ENCODE peak calls at places on chromosomes 6 and 20, in six cellular contexts. J is lung, H is AG04450, V is Panc1, S is GM12865, K is fibroblast of lung. C is an unnamed sample.

GRCh38 chr6:14382381-14383236 is 265.0 kb downstream of the CD83 start:
- DNase-seq in J (no peak), H (no peak), V (no peak), S (peak), K (no peak), C (no peak)

GRCh38 chr6:79570129-79570801 is 33.0 kb upstream of the LCA5 start:
- DNase-seq in J (peak), H (no peak), V (no peak), S (no peak), K (peak), C (no peak)

GRCh38 chr20:32354592-32355416 is 3.3 kb upstream of the ASXL1 start:
- DNase-seq in J (no peak), H (no peak), V (peak), S (peak), K (peak), C (no peak)

GRCh38 chr20:49447946-49448809 is 34.3 kb downstream of the KCNB1 start:
- DNase-seq in J (no peak), H (no peak), V (no peak), S (no peak), K (no peak), C (no peak)

GRCh38 chr6:137282253-137282652 is 63.1 kb upstream of the IFNGR1 start:
- DNase-seq in J (no peak), H (no peak), V (no peak), S (peak), K (no peak), C (no peak)

GRCh38 chr20:57416296-57417022 is 25.3 kb downstream of the RBM38 start:
- DNase-seq in J (no peak), H (no peak), V (no peak), S (no peak), K (no peak), C (no peak)

GRCh38 chr20:11255860-11256259 is 582.1 kb upstream of the JAG1 start:
- DNase-seq in J (no peak), H (no peak), V (no peak), S (no peak), K (no peak), C (no peak)

GRCh38 chr6:161259302-161259701 is 14.6 kb downstream of the AGPAT4 start:
- DNase-seq in J (no peak), H (no peak), V (no peak), S (no peak), K (no peak), C (no peak)

GRCh38 chr20:60271597-60271996 is 313.4 kb downstream of the CDH26 start:
- DNase-seq in J (no peak), H (no peak), V (no peak), S (no peak), K (no peak), C (no peak)

GRCh38 chr20:50193851-50194830 is 3.5 kb downstream of the CEBPB start:
- DNase-seq in J (no peak), H (no peak), V (no peak), S (no peak), K (peak), C (no peak)

GRCh38 chr6:114058435-114058834 is 87.5 kb upstream of the HDAC2 start:
- DNase-seq in J (no peak), H (no peak), V (no peak), S (no peak), K (no peak), C (no peak)

GRCh38 chr20:373171-373890 is 7.2 kb upstream of the TRIB3 start:
- DNase-seq in J (peak), H (no peak), V (no peak), S (no peak), K (peak), C (peak)

GRCh38 chr6:63576147-63576772 is 4.0 kb downstream of the LOC128125822 start:
- DNase-seq in J (no peak), H (no peak), V (no peak), S (no peak), K (no peak), C (no peak)

GRCh38 chr6:125781307-125781868 is 9.4 kb upstream of the NCOA7 start:
- DNase-seq in J (no peak), H (no peak), V (no peak), S (peak), K (peak), C (no peak)

GRCh38 chr20:13681248-13682125 is 42.8 kb upstream of the TASP1 start:
- DNase-seq in J (no peak), H (no peak), V (no peak), S (peak), K (no peak), C (no peak)

GRCh38 chr20:24647713-24648112 is 178.3 kb downstream of the SYNDIG1 start:
- DNase-seq in J (no peak), H (no peak), V (no peak), S (no peak), K (no peak), C (no peak)

GRCh38 chr20:11205769-11206362 is 532.1 kb upstream of the JAG1 start:
- DNase-seq in J (no peak), H (no peak), V (no peak), S (no peak), K (no peak), C (no peak)

GRCh38 chr6:161374971-161375873 is 101.4 kb upstream of the AGPAT4 start:
- DNase-seq in J (peak), H (no peak), V (no peak), S (peak), K (peak), C (no peak)

GRCh38 chr6:136086686-136087085 is 163.4 kb downstream of the MTFR2 start:
- DNase-seq in J (no peak), H (no peak), V (no peak), S (no peak), K (no peak), C (no peak)

GRCh38 chr6:26743157-26743821 is 83.7 kb upstream of the ZNF322 start:
- DNase-seq in J (no peak), H (no peak), V (peak), S (no peak), K (peak), C (peak)

GRCh38 chr20:50004175-50004574 is 21.4 kb downstream of the SNAI1 start:
- DNase-seq in J (no peak), H (no peak), V (no peak), S (no peak), K (no peak), C (no peak)

GRCh38 chr20:25364879-25365699 is 25.5 kb downstream of the ABHD12 start:
- DNase-seq in J (no peak), H (no peak), V (no peak), S (no peak), K (no peak), C (no peak)

GRCh38 chr6:11050735-11051134 is 6.6 kb upstream of the ELOVL2 start:
- DNase-seq in J (no peak), H (no peak), V (no peak), S (no peak), K (peak), C (peak)

GRCh38 chr6:47630587-47630986 is 67.8 kb upstream of the ADGRF4 start:
- DNase-seq in J (no peak), H (no peak), V (no peak), S (no peak), K (no peak), C (no peak)

GRCh38 chr6:143569035-143569434 is 57.5 kb upstream of the FUCA2 start:
- DNase-seq in J (no peak), H (no peak), V (no peak), S (no peak), K (peak), C (no peak)

GRCh38 chr6:11202513-11203305 is 29.8 kb downstream of the NEDD9 start:
- DNase-seq in J (no peak), H (no peak), V (no peak), S (no peak), K (no peak), C (no peak)

DNA sequence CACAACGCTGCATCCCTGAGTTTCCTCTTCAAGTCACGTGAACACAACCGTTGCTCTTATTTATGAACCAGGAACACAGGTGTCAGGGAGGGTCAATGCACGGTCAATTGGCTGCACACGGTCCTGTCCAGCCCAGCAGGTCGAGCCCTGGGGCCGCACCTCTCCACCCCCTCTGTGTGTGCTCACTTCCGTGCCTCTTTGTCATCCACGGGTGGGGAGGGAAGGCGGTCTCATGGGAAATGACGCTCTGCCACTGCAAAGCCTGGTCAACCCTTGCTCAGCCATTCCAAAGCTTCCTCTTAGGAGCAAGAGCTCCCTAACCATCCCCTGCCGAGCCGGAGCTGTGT is 38.7 kb downstream of the DACT2 start:
- DNase-seq in J (no peak), H (no peak), V (no peak), S (no peak), K (no peak), C (no peak)
- H3K4me3 ChIP-seq in J (no peak), H (no peak), V (no peak), S (no peak), K (no peak), C (no peak)

GRCh38 chr20:6140947-6141346 is 18.1 kb upstream of the FERMT1 start:
- DNase-seq in J (no peak), H (no peak), V (no peak), S (peak), K (no peak), C (no peak)
- TF ChIP-seq CTCF in J (no peak), H (peak), V (peak), S (peak), K (peak), C (peak)

DNA sequence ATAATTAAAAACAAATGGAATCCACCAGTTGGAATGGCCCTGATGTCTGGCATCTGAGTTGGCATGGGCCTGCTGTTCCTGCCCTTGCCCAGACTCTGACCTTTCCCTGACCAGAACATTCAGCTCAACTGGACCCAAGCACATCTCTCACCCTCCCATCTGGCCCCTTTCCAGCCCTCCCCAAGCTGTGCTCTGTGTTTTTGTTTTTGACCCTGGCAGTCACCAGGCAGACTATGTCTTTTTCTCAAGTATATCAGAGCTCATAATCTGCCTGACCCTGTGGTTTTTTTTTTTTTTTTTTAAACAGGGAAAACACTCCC is 117.6 kb downstream of the TRDN start:
- DNase-seq in J (no peak), H (no peak), V (no peak), S (no peak), K (no peak), C (no peak)
- H3K4me3 ChIP-seq in J (no peak), H (no peak), V (no peak), S (no peak), K (no peak), C (no peak)

GRCh38 chr6:156185113-156185512 is 592.1 kb upstream of the ARID1B start:
- DNase-seq in J (no peak), H (no peak), V (no peak), S (no peak), K (no peak), C (no peak)
- TF ChIP-seq CTCF in J (no peak), H (no peak), V (no peak), S (no peak), K (no peak), C (no peak)

DNA sequence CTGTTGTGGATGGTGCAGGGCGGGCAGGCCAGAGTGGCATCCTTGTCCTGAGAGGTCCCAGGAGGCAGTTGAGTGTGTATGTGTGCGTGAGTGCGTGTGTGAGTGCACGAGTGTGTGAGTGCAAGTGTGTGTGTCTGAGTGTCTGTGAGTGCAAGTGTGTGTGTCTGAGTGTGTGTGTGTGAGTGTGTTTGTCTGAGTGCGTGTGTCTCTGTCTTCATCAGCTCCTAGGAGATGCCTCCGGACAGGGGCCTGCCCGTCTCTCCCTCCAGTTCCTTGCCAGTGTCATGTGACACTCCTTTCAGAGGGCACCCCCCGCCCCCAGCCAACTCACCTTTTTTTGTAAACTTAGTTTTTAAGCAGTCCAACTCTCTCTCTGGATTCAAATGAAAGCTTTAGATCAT is 12.3 kb downstream of the IGF2R start:
- DNase-seq in J (no peak), H (no peak), V (no peak), S (no peak), K (no peak), C (no peak)
- H3K4me3 ChIP-seq in J (no peak), H (no peak), V (peak), S (peak), K (no peak), C (no peak)

GRCh38 chr20:39885975-39886649 is 802.9 kb downstream of the MAFB start:
- DNase-seq in J (peak), H (peak), V (peak), S (peak), K (peak), C (peak)
- TF ChIP-seq CTCF in J (peak), H (peak), V (peak), S (peak), K (peak), C (peak)

DNA sequence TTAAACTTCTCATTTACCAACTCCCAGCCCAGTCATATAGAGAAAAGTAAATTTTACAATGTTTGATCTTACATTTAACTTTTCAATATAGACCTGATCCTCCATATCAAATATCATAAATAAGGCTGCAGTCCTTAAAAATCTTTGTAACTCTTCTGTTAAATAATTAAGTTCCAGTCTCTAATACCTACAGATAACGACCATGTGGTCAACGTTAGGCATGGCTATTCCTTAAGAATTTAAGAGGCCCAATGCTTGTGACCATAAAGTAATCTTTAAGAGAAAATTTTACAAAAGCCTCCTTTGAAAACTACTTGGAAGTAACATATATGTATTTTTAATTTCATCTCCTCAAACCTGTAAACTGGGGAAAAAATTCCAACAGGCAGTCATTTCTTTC is 1.6 kb downstream of the FBXO5 start:
- DNase-seq in J (no peak), H (no peak), V (no peak), S (no peak), K (no peak), C (no peak)
- H3K4me3 ChIP-seq in J (no peak), H (peak), V (peak), S (peak), K (peak), C (peak)

DNA sequence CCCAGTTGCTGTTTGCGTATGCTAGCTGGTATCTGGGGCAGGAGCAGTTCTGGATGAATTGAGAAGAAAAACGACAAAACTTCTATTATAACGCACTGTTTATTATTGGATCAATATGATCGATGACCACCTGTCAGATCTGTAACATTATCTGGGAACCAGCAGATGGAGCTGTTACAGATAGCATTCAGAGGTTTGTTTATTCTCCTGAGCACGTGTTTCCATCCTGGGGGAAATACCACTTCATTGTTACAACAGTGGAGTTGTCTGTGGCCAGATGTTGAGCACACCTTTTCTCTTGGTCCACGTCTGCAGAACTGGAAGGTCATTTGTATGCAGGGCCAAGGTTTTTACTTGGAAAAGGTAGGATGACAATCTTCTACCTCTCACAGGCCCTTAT is 16.0 kb upstream of the NKX2-2 start:
- DNase-seq in J (no peak), H (no peak), V (no peak), S (peak), K (no peak), C (no peak)
- TF ChIP-seq CTCF in J (no peak), H (no peak), V (peak), S (peak), K (no peak), C (peak)

GRCh38 chr6:87789198-87789899 is 87.3 kb upstream of the AKIRIN2 start:
- DNase-seq in J (peak), H (no peak), V (no peak), S (no peak), K (peak), C (peak)

GRCh38 chr6:87791029-87791428 is 89.0 kb upstream of the AKIRIN2 start:
- DNase-seq in J (no peak), H (no peak), V (no peak), S (no peak), K (no peak), C (no peak)

GRCh38 chr6:87791485-87791884 is 89.5 kb upstream of the AKIRIN2 start:
- DNase-seq in J (no peak), H (no peak), V (no peak), S (no peak), K (no peak), C (no peak)

GRCh38 chr6:87788141-87788540 is 86.1 kb upstream of the AKIRIN2 start:
- DNase-seq in J (no peak), H (no peak), V (no peak), S (no peak), K (no peak), C (no peak)

GRCh38 chr6:87789900-87790290 is 87.9 kb upstream of the AKIRIN2 start:
- DNase-seq in J (no peak), H (no peak), V (no peak), S (no peak), K (no peak), C (no peak)
- H3K4me3 ChIP-seq in J (no peak), H (no peak), V (no peak), S (no peak), K (no peak), C (no peak)